ENCODE peak calls at places on chromosomes 2 and 18, in six cellular contexts. J is NCI-H2029 treated with DMSO at 0.1 percent for 48 hours, S is body of pancreas, M is D721Med, Q is ACHN, G is right cardiac atrium. I is an unnamed sample.

GRCh38 chr2:43139996-43140621 is 86.3 kb downstream of the ZFP36L2 start:
- DNase-seq in G (peak), Q (no peak), S (no peak), M (no peak), J (no peak), I (no peak)

GRCh38 chr2:151808258-151809072 is 19.8 kb downstream of the ARL5A start:
- DNase-seq in J (no peak), Q (peak), S (no peak), G (no peak), M (no peak), I (no peak)

GRCh38 chr2:105313877-105314276 is 15.7 kb downstream of the TGFBRAP1 start:
- DNase-seq in J (no peak), M (no peak), G (no peak), S (no peak), Q (no peak), I (no peak)

GRCh38 chr2:28662044-28662443 is 89.6 kb upstream of the PPP1CB start:
- DNase-seq in M (no peak), G (no peak), Q (no peak), J (no peak), S (peak), I (no peak)

GRCh38 chr18:29096380-29096779 is 919.5 kb upstream of the CDH2 start:
- DNase-seq in M (no peak), G (no peak), Q (no peak), S (no peak), J (peak), I (no peak)

GRCh38 chr2:207166039-207166348 is 246 bp upstream of the KLF7 start:
- DNase-seq in S (peak), G (peak), J (peak), M (peak), Q (peak), I (peak)

GRCh38 chr18:2656237-2657042 is 914 bp downstream of the SMCHD1 start:
- DNase-seq in G (peak), S (peak), J (no peak), Q (peak), M (no peak), I (peak)

GRCh38 chr2:157836531-157836930 is 39.6 kb downstream of the ACVR1 start:
- DNase-seq in S (no peak), M (no peak), J (peak), G (no peak), Q (no peak), I (no peak)

GRCh38 chr2:45442026-45442425 is 169.0 kb downstream of the SRBD1 start:
- DNase-seq in J (no peak), Q (no peak), S (no peak), M (no peak), G (no peak), I (no peak)

GRCh38 chr2:228614741-228615140 is 433.3 kb upstream of the SPHKAP start:
- DNase-seq in G (no peak), Q (no peak), J (no peak), S (no peak), M (no peak), I (no peak)

GRCh38 chr18:28125051-28125450 is 51.9 kb downstream of the CDH2 start:
- DNase-seq in S (no peak), G (no peak), M (no peak), J (no peak), Q (no peak), I (no peak)

GRCh38 chr2:45874324-45874723 is 222.8 kb downstream of the PRKCE start:
- DNase-seq in G (peak), S (peak), M (no peak), Q (no peak), J (peak), I (no peak)

GRCh38 chr2:134218928-134219707 is 34.8 kb upstream of the MGAT5 start:
- DNase-seq in Q (no peak), S (no peak), M (no peak), J (no peak), G (peak), I (peak)

GRCh38 chr18:56158676-56159075 is 479.7 kb downstream of the TXNL1 start:
- DNase-seq in M (no peak), J (no peak), G (no peak), Q (no peak), S (no peak), I (no peak)

GRCh38 chr2:169933124-169933711 is 106.0 kb downstream of the UBR3 start:
- DNase-seq in S (no peak), Q (peak), G (no peak), J (peak), M (no peak), I (no peak)

GRCh38 chr2:159243521-159243920 is 43.0 kb downstream of the WDSUB1 start:
- DNase-seq in G (no peak), M (no peak), S (no peak), Q (no peak), J (no peak), I (no peak)

GRCh38 chr2:177799531-177799930 is 273.0 kb downstream of the PDE11A start:
- DNase-seq in J (peak), S (no peak), Q (peak), G (no peak), M (no peak), I (no peak)

GRCh38 chr2:237326250-237327171 is 87.5 kb downstream of the COL6A3 start:
- DNase-seq in M (no peak), G (no peak), Q (no peak), S (no peak), J (no peak), I (no peak)

GRCh38 chr2:239127513-239127912 is 273.3 kb downstream of the HDAC4 start:
- DNase-seq in J (no peak), G (peak), S (no peak), M (no peak), Q (no peak), I (no peak)

GRCh38 chr18:59779979-59780378 is 82.8 kb upstream of the CCBE1 start:
- DNase-seq in G (no peak), Q (peak), S (no peak), M (no peak), J (no peak), I (no peak)

GRCh38 chr2:10993001-10993481 is 81.3 kb downstream of the KCNF1 start:
- DNase-seq in G (no peak), M (no peak), S (peak), Q (peak), J (no peak), I (no peak)

I was measured in memory B cell.